ENCODE peak calls at places on chromosomes 4 and X, in six cellular contexts. T is left lung, V is right lobe of liver, O is GM23248, R is HepG2, H is tibial nerve. U is an unnamed sample.

GRCh38 chrX:132023896-132024386 is 839 bp downstream of the STK26 start:
- DNase-seq in T (peak), V (peak), O (no peak), R (no peak), H (no peak), U (no peak)

GRCh38 chr4:146591986-146592385 is 46.7 kb upstream of the POU4F2 start:
- DNase-seq in T (no peak), V (no peak), O (peak), R (no peak), H (no peak), U (no peak)

GRCh38 chr4:109998867-109999303 is 86.2 kb downstream of the EGF start:
- DNase-seq in T (no peak), V (no peak), O (peak), R (peak), H (peak), U (no peak)

GRCh38 chr4:68348577-68348976 is 1.3 kb downstream of the YTHDC1 start:
- DNase-seq in T (no peak), V (no peak), O (peak), R (no peak), H (no peak), U (no peak)

GRCh38 chrX:56113785-56114436 is 118.2 kb upstream of the KLF8 start:
- DNase-seq in T (peak), V (no peak), O (no peak), R (no peak), H (no peak), U (no peak)

GRCh38 chr4:100816646-100817045 is 298.8 kb upstream of the EMCN start:
- DNase-seq in T (no peak), V (no peak), O (no peak), R (no peak), H (no peak), U (no peak)

GRCh38 chr4:130760246-130760645 is 1664.3 kb downstream of the C4orf33 start:
- DNase-seq in T (no peak), V (no peak), O (no peak), R (no peak), H (no peak), U (no peak)

GRCh38 chrX:38116706-38117105 is 104.0 kb downstream of the SRPX start:
- DNase-seq in T (no peak), V (no peak), O (no peak), R (no peak), H (no peak), U (no peak)

GRCh38 chr4:102610476-102610875 is 109.3 kb downstream of the NFKB1 start:
- DNase-seq in T (no peak), V (no peak), O (no peak), R (no peak), H (no peak), U (no peak)

GRCh38 chr4:24527371-24527770 is 57.0 kb downstream of the DHX15 start:
- DNase-seq in T (no peak), V (no peak), O (peak), R (no peak), H (no peak), U (no peak)

GRCh38 chr4:153512952-153513500 is 46.9 kb downstream of the TMEM131L start:
- DNase-seq in T (no peak), V (no peak), O (peak), R (no peak), H (no peak), U (no peak)

GRCh38 chrX:42117318-42117717 is 194.0 kb upstream of the CASK start:
- DNase-seq in T (no peak), V (no peak), O (no peak), R (no peak), H (no peak), U (no peak)

GRCh38 chr4:20264688-20265087 is 13.0 kb downstream of the SLIT2 start:
- DNase-seq in T (no peak), V (no peak), O (no peak), R (no peak), H (no peak), U (no peak)

GRCh38 chr4:87017580-87018061 is 82.8 kb downstream of the AFF1 start:
- DNase-seq in T (no peak), V (no peak), O (peak), R (no peak), H (no peak), U (no peak)

GRCh38 chr4:180542445-180543100 is 1700.6 kb upstream of the TENM3 start:
- DNase-seq in T (no peak), V (no peak), O (no peak), R (no peak), H (no peak), U (no peak)

GRCh38 chr4:154478547-154478946 is 13.1 kb downstream of the DCHS2 start:
- DNase-seq in T (no peak), V (no peak), O (no peak), R (no peak), H (no peak), U (no peak)

GRCh38 chr4:124685851-124686250 is 26.7 kb downstream of the ANKRD50 start:
- DNase-seq in T (no peak), V (no peak), O (no peak), R (no peak), H (no peak), U (no peak)

GRCh38 chr4:785332-786073 is 40.4 kb downstream of the CPLX1 start:
- DNase-seq in T (no peak), V (no peak), O (peak), R (no peak), H (no peak), U (no peak)

GRCh38 chr4:139913398-139913990 is 240.5 kb downstream of the MAML3 start:
- DNase-seq in T (no peak), V (no peak), O (peak), R (peak), H (no peak), U (no peak)

GRCh38 chr4:112114452-112114851 is 30.8 kb upstream of the FAM241A start:
- DNase-seq in T (no peak), V (no peak), O (no peak), R (no peak), H (no peak), U (no peak)

GRCh38 chr4:114087596-114088230 is 108.3 kb upstream of the ARSJ start:
- DNase-seq in T (no peak), V (no peak), O (peak), R (no peak), H (no peak), U (no peak)

GRCh38 chrX:22135994-22136684 is 104.0 kb downstream of the PHEX start:
- DNase-seq in T (no peak), V (no peak), O (peak), R (peak), H (peak), U (peak)

GRCh38 chrX:45633419-45633818 is 432.7 kb upstream of the DIPK2B start:
- DNase-seq in T (no peak), V (no peak), O (no peak), R (no peak), H (no peak), U (no peak)

GRCh38 chr4:110019153-110019552 is 106.5 kb downstream of the EGF start:
- DNase-seq in T (no peak), V (no peak), O (no peak), R (no peak), H (no peak), U (no peak)

GRCh38 chr4:68375667-68376559 is 26.0 kb upstream of the YTHDC1 start:
- DNase-seq in T (no peak), V (peak), O (peak), R (peak), H (peak), U (no peak)

GRCh38 chrX:15277594-15277993 is 7.7 kb upstream of the ASB9 start:
- DNase-seq in T (no peak), V (no peak), O (no peak), R (peak), H (no peak), U (no peak)

GRCh38 chr4:81737865-81738559 is 266.3 kb upstream of the RASGEF1B start:
- DNase-seq in T (no peak), V (no peak), O (no peak), R (peak), H (no peak), U (no peak)

GRCh38 chr4:85398276-85398675 is 76.7 kb upstream of the ARHGAP24 start:
- DNase-seq in T (no peak), V (no peak), O (peak), R (no peak), H (no peak), U (no peak)

GRCh38 chrX:151776936-151777335 is 42.4 kb downstream of the CNGA2 start:
- DNase-seq in T (no peak), V (no peak), O (no peak), R (no peak), H (no peak), U (no peak)

GRCh38 chrX:103688949-103689348 is 2.5 kb upstream of the MORF4L2 start:
- DNase-seq in T (no peak), V (no peak), O (peak), R (peak), H (no peak), U (no peak)

GRCh38 chrX:8955521-8955920 is 78.4 kb downstream of the FAM9B start:
- DNase-seq in T (no peak), V (no peak), O (no peak), R (no peak), H (no peak), U (no peak)

GRCh38 chr4:30776451-30776850 is 56.3 kb downstream of the PCDH7 start:
- DNase-seq in T (no peak), V (no peak), O (no peak), R (no peak), H (no peak), U (no peak)

GRCh38 chr4:138861130-138861529 is 154.5 kb upstream of the NOCT start:
- DNase-seq in T (no peak), V (no peak), O (peak), R (no peak), H (no peak), U (no peak)

GRCh38 chr4:188439641-188440311 is 300.5 kb downstream of the TRIML1 start:
- DNase-seq in T (no peak), V (no peak), O (peak), R (no peak), H (no peak), U (peak)

GRCh38 chrX:58025979-58026378 is 115.7 kb upstream of the ZXDA start:
- DNase-seq in T (no peak), V (no peak), O (peak), R (peak), H (peak), U (no peak)

GRCh38 chr4:38210396-38211114 is 250.4 kb downstream of the PTTG2 start:
- DNase-seq in T (no peak), V (no peak), O (peak), R (no peak), H (no peak), U (no peak)
- H3K27ac ChIP-seq in T (peak), V (no peak), O (peak), R (no peak), H (no peak), U (no peak)

GRCh38 chr4:3634281-3635089 is 102.3 kb upstream of the LRPAP1 start:
- DNase-seq in T (no peak), V (no peak), O (no peak), R (no peak), H (no peak), U (no peak)
- H3K27ac ChIP-seq in T (no peak), V (no peak), O (no peak), R (no peak), H (no peak), U (no peak)

GRCh38 chr4:118281611-118282442 is 71.0 kb downstream of the PRSS12 start:
- DNase-seq in T (peak), V (no peak), O (peak), R (peak), H (no peak), U (no peak)
- H3K27ac ChIP-seq in T (no peak), V (peak), O (peak), R (peak), H (no peak), U (no peak)

GRCh38 chrX:122565952-122566351 is 618.1 kb upstream of the GRIA3 start:
- DNase-seq in T (no peak), V (no peak), O (peak), R (no peak), H (no peak), U (no peak)

GRCh38 chrX:122572461-122572860 is 611.6 kb upstream of the GRIA3 start:
- DNase-seq in T (no peak), V (no peak), O (peak), R (no peak), H (no peak), U (no peak)

DNA sequence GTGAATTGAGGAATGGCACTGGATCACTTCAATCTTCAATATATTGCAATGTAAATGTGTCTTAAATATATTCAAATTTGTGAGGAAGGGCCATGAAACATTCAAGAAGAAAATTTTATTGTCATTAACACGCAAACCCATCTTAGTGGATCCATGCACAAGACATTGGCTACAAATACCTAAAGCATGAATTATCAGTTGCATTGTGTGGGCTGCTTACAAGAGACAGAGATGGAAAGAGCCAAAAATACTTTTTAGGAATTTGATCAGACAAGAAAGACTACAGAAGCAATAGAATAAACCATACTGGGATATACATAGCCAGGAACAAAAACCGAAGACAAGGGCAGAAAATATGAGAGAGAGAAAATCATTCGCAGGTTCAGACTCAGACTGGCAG is 616.2 kb upstream of the GRIA3 start:
- DNase-seq in T (no peak), V (no peak), O (peak), R (no peak), H (no peak), U (no peak)
- H3K27ac ChIP-seq in T (no peak), V (no peak), O (no peak), R (no peak), H (no peak), U (no peak)